ENCODE peak calls at places on chromosome 3, in nine cellular contexts. One of them, this sample, is unnamed.

GRCh38 chr3:20111836-20112235 is 71.6 kb downstream of the KAT2B start:
- DNase-seq in LNCaP clone FGC: no peak
- DNase-seq in H9: no peak
- DNase-seq in A549: peak
- DNase-seq in heart right ventricle: no peak
- DNase-seq in cardiac fibroblast: peak
- DNase-seq in H1: no peak
- DNase-seq in psoas muscle: no peak
- DNase-seq in adrenal gland: no peak
- DNase-seq in this sample: no peak

GRCh38 chr3:16864610-16865313 is 20.0 kb upstream of the PLCL2 start:
- DNase-seq in heart right ventricle: no peak
- DNase-seq in cardiac fibroblast: peak
- DNase-seq in psoas muscle: no peak
- DNase-seq in adrenal gland: no peak
- DNase-seq in H9: no peak
- DNase-seq in LNCaP clone FGC: no peak
- DNase-seq in H1: no peak
- DNase-seq in A549: peak
- DNase-seq in this sample: no peak

GRCh38 chr3:47565861-47566550 is 12.7 kb downstream of the CSPG5 start:
- DNase-seq in psoas muscle: no peak
- DNase-seq in A549: no peak
- DNase-seq in H9: no peak
- DNase-seq in LNCaP clone FGC: no peak
- DNase-seq in H1: no peak
- DNase-seq in adrenal gland: no peak
- DNase-seq in cardiac fibroblast: no peak
- DNase-seq in heart right ventricle: no peak
- DNase-seq in this sample: no peak

GRCh38 chr3:68239542-68239941 is 585.1 kb upstream of the SUCLG2 start:
- DNase-seq in H1: no peak
- DNase-seq in LNCaP clone FGC: no peak
- DNase-seq in psoas muscle: no peak
- DNase-seq in A549: no peak
- DNase-seq in adrenal gland: no peak
- DNase-seq in cardiac fibroblast: no peak
- DNase-seq in H9: no peak
- DNase-seq in heart right ventricle: no peak
- DNase-seq in this sample: no peak

GRCh38 chr3:37986479-37987314 is 3.9 kb upstream of the VILL start:
- DNase-seq in psoas muscle: no peak
- DNase-seq in A549: no peak
- DNase-seq in H9: no peak
- DNase-seq in heart right ventricle: no peak
- DNase-seq in adrenal gland: peak
- DNase-seq in LNCaP clone FGC: peak
- DNase-seq in cardiac fibroblast: no peak
- DNase-seq in H1: no peak
- DNase-seq in this sample: peak

GRCh38 chr3:39222462-39222861 is 30.1 kb upstream of the XIRP1 start:
- DNase-seq in H9: no peak
- DNase-seq in psoas muscle: no peak
- DNase-seq in heart right ventricle: no peak
- DNase-seq in cardiac fibroblast: no peak
- DNase-seq in H1: no peak
- DNase-seq in adrenal gland: no peak
- DNase-seq in LNCaP clone FGC: no peak
- DNase-seq in A549: no peak
- DNase-seq in this sample: no peak

GRCh38 chr3:12158387-12159226 is at the start of gene TIMP4:
- DNase-seq in LNCaP clone FGC: no peak
- DNase-seq in adrenal gland: peak
- DNase-seq in A549: peak
- DNase-seq in H9: peak
- DNase-seq in psoas muscle: peak
- DNase-seq in H1: peak
- DNase-seq in heart right ventricle: peak
- DNase-seq in cardiac fibroblast: peak
- DNase-seq in this sample: no peak

GRCh38 chr3:153373571-153373970 is 211.5 kb downstream of the RAP2B start:
- DNase-seq in psoas muscle: no peak
- DNase-seq in A549: no peak
- DNase-seq in heart right ventricle: no peak
- DNase-seq in LNCaP clone FGC: no peak
- DNase-seq in cardiac fibroblast: peak
- DNase-seq in H9: no peak
- DNase-seq in H1: no peak
- DNase-seq in adrenal gland: no peak
- DNase-seq in this sample: no peak

GRCh38 chr3:169085827-169086226 is 577.7 kb downstream of the MECOM start:
- DNase-seq in psoas muscle: no peak
- DNase-seq in adrenal gland: no peak
- DNase-seq in A549: no peak
- DNase-seq in LNCaP clone FGC: peak
- DNase-seq in H9: no peak
- DNase-seq in heart right ventricle: no peak
- DNase-seq in H1: no peak
- DNase-seq in cardiac fibroblast: peak
- DNase-seq in this sample: no peak

GRCh38 chr3:69696365-69696764 is 42.9 kb upstream of the MITF start:
- DNase-seq in H1: no peak
- DNase-seq in adrenal gland: no peak
- DNase-seq in heart right ventricle: no peak
- DNase-seq in cardiac fibroblast: no peak
- DNase-seq in A549: no peak
- DNase-seq in psoas muscle: no peak
- DNase-seq in H9: no peak
- DNase-seq in LNCaP clone FGC: no peak
- DNase-seq in this sample: no peak

GRCh38 chr3:76765526-76765925 is 274.4 kb upstream of the ROBO2 start:
- DNase-seq in heart right ventricle: no peak
- DNase-seq in LNCaP clone FGC: no peak
- DNase-seq in H9: no peak
- DNase-seq in psoas muscle: no peak
- DNase-seq in A549: no peak
- DNase-seq in adrenal gland: no peak
- DNase-seq in cardiac fibroblast: no peak
- DNase-seq in H1: no peak
- DNase-seq in this sample: no peak

GRCh38 chr3:31815631-31816440 is 165.2 kb downstream of the OSBPL10 start:
- DNase-seq in A549: no peak
- DNase-seq in heart right ventricle: no peak
- DNase-seq in cardiac fibroblast: no peak
- DNase-seq in H1: no peak
- DNase-seq in psoas muscle: no peak
- DNase-seq in LNCaP clone FGC: no peak
- DNase-seq in H9: no peak
- DNase-seq in adrenal gland: no peak
- DNase-seq in this sample: no peak

GRCh38 chr3:31819441-31819840 is 161.6 kb downstream of the OSBPL10 start:
- DNase-seq in H9: no peak
- DNase-seq in psoas muscle: no peak
- DNase-seq in H1: no peak
- DNase-seq in cardiac fibroblast: no peak
- DNase-seq in A549: no peak
- DNase-seq in heart right ventricle: no peak
- DNase-seq in LNCaP clone FGC: no peak
- DNase-seq in adrenal gland: no peak
- DNase-seq in this sample: no peak

GRCh38 chr3:31815006-31815405 is 166.1 kb downstream of the OSBPL10 start:
- DNase-seq in cardiac fibroblast: no peak
- DNase-seq in A549: no peak
- DNase-seq in H1: no peak
- DNase-seq in LNCaP clone FGC: no peak
- DNase-seq in heart right ventricle: no peak
- DNase-seq in adrenal gland: no peak
- DNase-seq in H9: no peak
- DNase-seq in psoas muscle: no peak
- DNase-seq in this sample: no peak

GRCh38 chr3:31821118-31821517 is 159.9 kb downstream of the OSBPL10 start:
- DNase-seq in adrenal gland: no peak
- DNase-seq in H9: no peak
- DNase-seq in H1: no peak
- DNase-seq in heart right ventricle: no peak
- DNase-seq in A549: no peak
- DNase-seq in cardiac fibroblast: no peak
- DNase-seq in psoas muscle: no peak
- DNase-seq in LNCaP clone FGC: no peak
- DNase-seq in this sample: no peak

DNA sequence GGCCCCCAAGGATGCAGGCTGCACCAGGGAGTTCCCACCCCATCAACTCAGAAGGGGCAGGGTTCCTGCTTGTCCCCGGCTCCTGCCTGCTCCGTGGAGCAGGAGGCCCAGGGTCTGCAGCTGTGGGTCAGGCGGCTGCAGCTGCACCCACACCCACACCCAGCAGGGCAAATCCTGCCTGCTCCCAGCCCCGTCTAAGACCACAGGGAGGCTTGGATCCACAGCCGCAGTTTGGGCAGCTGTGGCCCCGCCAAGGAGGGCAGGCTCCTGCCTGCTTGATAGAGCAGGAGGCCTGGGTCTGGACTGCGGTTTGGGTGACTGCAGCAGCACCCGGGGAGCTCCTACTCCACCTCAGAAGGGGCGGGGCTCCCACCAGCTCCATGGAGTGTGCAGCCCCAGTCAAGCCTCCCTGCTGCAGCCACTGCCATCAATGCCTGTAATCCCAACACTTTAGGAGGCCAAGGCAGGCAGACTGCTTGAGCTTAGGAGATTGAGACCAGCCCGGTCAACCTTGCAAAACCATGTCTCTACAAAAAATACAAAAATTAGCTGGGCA is 163.6 kb downstream of the OSBPL10 start:
- DNase-seq in H9: no peak
- DNase-seq in A549: no peak
- DNase-seq in H1: no peak
- DNase-seq in LNCaP clone FGC: no peak
- DNase-seq in cardiac fibroblast: no peak
- DNase-seq in adrenal gland: no peak
- DNase-seq in psoas muscle: no peak
- DNase-seq in heart right ventricle: no peak
- DNase-seq in this sample: no peak
- TF ChIP-seq CTCF in H9: no peak
- TF ChIP-seq CTCF in A549: no peak
- TF ChIP-seq CTCF in H1: no peak
- TF ChIP-seq CTCF in LNCaP clone FGC: no peak
- TF ChIP-seq CTCF in cardiac fibroblast: no peak
- TF ChIP-seq CTCF in adrenal gland: no peak
- TF ChIP-seq CTCF in psoas muscle: no peak
- TF ChIP-seq CTCF in heart right ventricle: no peak
- TF ChIP-seq CTCF in this sample: no peak

GRCh38 chr3:61938878-61939549 is 377.6 kb downstream of the PTPRG start:
- DNase-seq in H1: no peak
- DNase-seq in A549: no peak
- DNase-seq in psoas muscle: no peak
- DNase-seq in LNCaP clone FGC: peak
- DNase-seq in cardiac fibroblast: no peak
- DNase-seq in adrenal gland: no peak
- DNase-seq in heart right ventricle: no peak
- DNase-seq in H9: no peak
- DNase-seq in this sample: no peak

GRCh38 chr3:61932499-61932898 is 371.1 kb downstream of the PTPRG start:
- DNase-seq in cardiac fibroblast: no peak
- DNase-seq in H1: no peak
- DNase-seq in A549: no peak
- DNase-seq in psoas muscle: no peak
- DNase-seq in LNCaP clone FGC: no peak
- DNase-seq in heart right ventricle: no peak
- DNase-seq in H9: no peak
- DNase-seq in adrenal gland: no peak
- DNase-seq in this sample: no peak

GRCh38 chr3:61940241-61940640 is 378.9 kb downstream of the PTPRG start:
- DNase-seq in heart right ventricle: no peak
- DNase-seq in H1: no peak
- DNase-seq in cardiac fibroblast: no peak
- DNase-seq in psoas muscle: no peak
- DNase-seq in A549: no peak
- DNase-seq in adrenal gland: no peak
- DNase-seq in H9: no peak
- DNase-seq in LNCaP clone FGC: no peak
- DNase-seq in this sample: no peak

GRCh38 chr3:61935819-61936218 is 374.4 kb downstream of the PTPRG start:
- DNase-seq in LNCaP clone FGC: no peak
- DNase-seq in A549: no peak
- DNase-seq in cardiac fibroblast: no peak
- DNase-seq in adrenal gland: no peak
- DNase-seq in H9: no peak
- DNase-seq in H1: no peak
- DNase-seq in psoas muscle: no peak
- DNase-seq in heart right ventricle: no peak
- DNase-seq in this sample: no peak

GRCh38 chr3:61936344-61936937 is 375.1 kb downstream of the PTPRG start:
- DNase-seq in LNCaP clone FGC: no peak
- DNase-seq in cardiac fibroblast: peak
- DNase-seq in H9: no peak
- DNase-seq in adrenal gland: peak
- DNase-seq in A549: no peak
- DNase-seq in psoas muscle: no peak
- DNase-seq in heart right ventricle: no peak
- DNase-seq in H1: no peak
- DNase-seq in this sample: no peak
- TF ChIP-seq CTCF in LNCaP clone FGC: peak
- TF ChIP-seq CTCF in cardiac fibroblast: peak
- TF ChIP-seq CTCF in H9: peak
- TF ChIP-seq CTCF in adrenal gland: no peak
- TF ChIP-seq CTCF in A549: no peak
- TF ChIP-seq CTCF in psoas muscle: peak
- TF ChIP-seq CTCF in heart right ventricle: peak
- TF ChIP-seq CTCF in H1: peak
- TF ChIP-seq CTCF in this sample: peak

DNA sequence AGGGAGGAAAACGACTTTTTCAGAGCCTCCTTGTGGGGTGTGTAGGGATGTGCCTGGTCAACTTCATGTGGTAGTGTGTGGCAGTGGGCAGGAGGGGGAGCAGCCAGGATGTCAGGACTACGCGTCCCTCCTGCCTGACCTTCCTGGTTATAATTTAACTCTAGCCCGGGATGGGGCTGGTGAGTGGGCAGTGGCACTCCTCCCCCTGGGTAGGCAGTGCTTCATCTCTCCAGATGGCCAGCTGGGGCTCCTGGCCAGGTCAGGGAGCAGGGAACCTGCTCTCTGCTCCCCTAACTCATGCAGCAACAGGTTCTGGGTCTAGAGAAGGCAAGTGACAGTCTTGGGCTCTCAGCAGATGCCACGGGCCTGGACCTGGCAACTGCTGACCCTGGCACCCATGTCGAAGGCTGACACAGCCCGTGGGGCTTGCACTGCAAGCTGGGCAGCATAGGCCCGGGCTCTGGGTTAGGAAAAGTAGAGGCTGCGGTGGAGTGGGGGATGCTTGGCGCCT is 2.6 kb downstream of the ITIH4 start:
- DNase-seq in psoas muscle: no peak
- DNase-seq in adrenal gland: no peak
- DNase-seq in A549: peak
- DNase-seq in LNCaP clone FGC: no peak
- DNase-seq in cardiac fibroblast: no peak
- DNase-seq in heart right ventricle: no peak
- DNase-seq in H1: no peak
- DNase-seq in H9: no peak
- DNase-seq in this sample: no peak
- TF ChIP-seq CTCF in psoas muscle: no peak
- TF ChIP-seq CTCF in adrenal gland: no peak
- TF ChIP-seq CTCF in A549: no peak
- TF ChIP-seq CTCF in LNCaP clone FGC: no peak
- TF ChIP-seq CTCF in cardiac fibroblast: peak
- TF ChIP-seq CTCF in heart right ventricle: no peak
- TF ChIP-seq CTCF in H1: no peak
- TF ChIP-seq CTCF in H9: peak
- TF ChIP-seq CTCF in this sample: peak

GRCh38 chr3:120559228-120560061 is 36.7 kb upstream of the NDUFB4 start:
- DNase-seq in H1: no peak
- DNase-seq in adrenal gland: peak
- DNase-seq in LNCaP clone FGC: no peak
- DNase-seq in heart right ventricle: peak
- DNase-seq in H9: peak
- DNase-seq in A549: no peak
- DNase-seq in psoas muscle: no peak
- DNase-seq in cardiac fibroblast: peak
- DNase-seq in this sample: no peak
- TF ChIP-seq CTCF in H1: no peak
- TF ChIP-seq CTCF in adrenal gland: no peak
- TF ChIP-seq CTCF in LNCaP clone FGC: no peak
- TF ChIP-seq CTCF in heart right ventricle: peak
- TF ChIP-seq CTCF in H9: peak
- TF ChIP-seq CTCF in A549: no peak
- TF ChIP-seq CTCF in psoas muscle: no peak
- TF ChIP-seq CTCF in cardiac fibroblast: no peak
- TF ChIP-seq CTCF in this sample: no peak

This sample was measured in progenitor cell of endocrine pancreas.